ENCODE peak calls at places on chromosomes 16 and 17, in six cellular contexts. L is H9, R is fibroblast of lung, O is A549, A is B cell, Z is nephron progenitor cell. P is an unnamed sample.

GRCh38 chr17:44209786-44210341 is 9.6 kb downstream of the UBTF start:
- DNase-seq in O (no peak), Z (no peak), L (no peak), A (no peak), R (no peak), P (no peak)

GRCh38 chr17:76050226-76051070 is 21.9 kb downstream of the SRP68 start:
- DNase-seq in L (no peak), O (no peak), R (no peak), Z (no peak), A (no peak), P (no peak)

GRCh38 chr17:28170771-28171170 is 128.3 kb downstream of the NLK start:
- DNase-seq in Z (no peak), R (peak), O (no peak), A (no peak), L (no peak), P (no peak)

GRCh38 chr17:75622071-75622470 is 11.2 kb upstream of the SMIM5 start:
- DNase-seq in L (no peak), O (no peak), Z (no peak), R (no peak), A (no peak), P (no peak)

GRCh38 chr17:17204041-17204591 is 2.0 kb downstream of the PLD6 start:
- DNase-seq in R (no peak), Z (no peak), O (no peak), L (no peak), A (no peak), P (no peak)

GRCh38 chr16:57405194-57405593 is 627 bp downstream of the CCL17 start:
- DNase-seq in Z (no peak), O (no peak), A (no peak), R (no peak), L (no peak), P (no peak)

GRCh38 chr17:78745407-78746088 is 36.5 kb downstream of the CYTH1 start:
- DNase-seq in R (peak), A (no peak), Z (peak), O (no peak), L (no peak), P (peak)

GRCh38 chr17:78883533-78884131 is 19.4 kb downstream of the CEP295NL start:
- DNase-seq in Z (peak), R (peak), O (peak), L (peak), A (no peak), P (peak)

GRCh38 chr17:60006160-60006559 is 41.6 kb upstream of the RNFT1 start:
- DNase-seq in O (no peak), Z (no peak), L (peak), A (no peak), R (no peak), P (no peak)

GRCh38 chr16:64308721-64309120 is 813.1 kb downstream of the CDH11 start:
- DNase-seq in L (no peak), O (no peak), A (no peak), Z (no peak), R (no peak), P (no peak)

GRCh38 chr17:44376124-44376523 is 12.5 kb upstream of the FAM171A2 start:
- DNase-seq in O (peak), A (no peak), L (peak), R (no peak), Z (peak), P (peak)

GRCh38 chr17:60819447-60820130 is 141.9 kb downstream of the BCAS3 start:
- DNase-seq in L (no peak), A (no peak), O (no peak), R (no peak), Z (no peak), P (no peak)

GRCh38 chr17:60392845-60393702 is 1.1 kb upstream of the USP32 start:
- DNase-seq in O (peak), R (peak), Z (no peak), L (no peak), A (no peak), P (peak)

GRCh38 chr17:235831-236640 is 54.6 kb upstream of the DOC2B start:
- DNase-seq in A (no peak), O (no peak), Z (no peak), R (no peak), L (no peak), P (no peak)

DNA sequence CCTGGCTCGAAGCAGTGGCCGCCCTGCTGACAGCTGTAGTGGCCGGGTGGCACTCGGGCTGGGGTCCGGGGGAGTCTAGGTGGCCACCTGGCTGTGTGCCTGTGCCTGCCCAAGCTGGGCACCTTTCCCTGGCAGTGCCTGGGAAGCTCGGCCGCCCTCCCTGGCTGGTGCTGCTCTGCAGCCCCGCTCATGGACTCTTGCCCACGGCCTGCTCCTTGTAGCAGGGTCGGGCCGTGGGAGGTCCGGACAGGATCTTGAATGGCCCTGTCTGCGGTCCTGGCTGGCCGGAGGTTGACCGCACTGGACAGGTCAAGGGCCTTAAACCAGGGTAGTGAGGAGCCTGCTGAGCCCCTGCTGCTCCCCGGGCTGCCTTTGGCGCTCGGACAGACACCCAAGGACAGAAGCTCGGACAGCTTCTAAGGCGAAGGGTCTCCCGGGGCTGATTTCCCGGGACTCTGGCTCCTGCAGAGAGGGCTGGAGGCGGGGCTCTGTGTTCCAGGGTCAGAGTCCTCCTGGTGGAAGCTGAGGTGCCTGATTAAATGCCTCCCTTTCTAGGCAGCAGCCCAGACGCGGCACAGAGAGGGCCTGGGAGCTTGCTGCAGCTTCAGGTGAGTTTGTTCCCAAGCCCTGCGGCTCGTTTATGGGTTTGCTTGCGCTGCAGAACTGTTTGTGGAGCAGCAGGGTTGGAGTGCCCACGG is 6.0 kb downstream of the CAPN15 start:
- DNase-seq in A (no peak), R (no peak), O (no peak), L (peak), Z (peak), P (peak)
- TF ChIP-seq CTCF in A (no peak), R (no peak), O (no peak), L (peak), Z (no peak), P (no peak)

DNA sequence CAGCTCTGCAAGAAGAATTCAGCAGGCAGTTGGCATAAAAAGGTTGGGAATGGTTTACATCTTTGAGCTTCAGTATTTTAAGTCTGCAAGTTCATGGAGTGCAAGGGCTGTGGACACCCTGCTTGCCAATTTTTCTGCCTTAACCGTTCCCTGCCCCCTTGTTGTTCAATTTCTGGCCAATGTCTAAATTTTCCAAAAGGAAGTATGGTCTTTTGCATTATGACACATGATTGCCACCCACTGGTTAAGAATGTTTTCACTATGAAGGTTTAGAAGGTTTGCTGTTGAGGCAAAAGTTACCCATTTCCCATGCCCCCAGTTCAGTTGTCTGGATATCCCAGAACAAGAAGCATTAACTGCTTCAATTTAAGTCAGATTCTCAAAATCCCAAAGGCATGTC is 441.9 kb downstream of the CDH13 start:
- DNase-seq in O (no peak), L (no peak), R (peak), Z (no peak), A (no peak), P (no peak)
- TF ChIP-seq CTCF in O (no peak), L (no peak), R (peak), Z (no peak), A (no peak), P (no peak)

DNA sequence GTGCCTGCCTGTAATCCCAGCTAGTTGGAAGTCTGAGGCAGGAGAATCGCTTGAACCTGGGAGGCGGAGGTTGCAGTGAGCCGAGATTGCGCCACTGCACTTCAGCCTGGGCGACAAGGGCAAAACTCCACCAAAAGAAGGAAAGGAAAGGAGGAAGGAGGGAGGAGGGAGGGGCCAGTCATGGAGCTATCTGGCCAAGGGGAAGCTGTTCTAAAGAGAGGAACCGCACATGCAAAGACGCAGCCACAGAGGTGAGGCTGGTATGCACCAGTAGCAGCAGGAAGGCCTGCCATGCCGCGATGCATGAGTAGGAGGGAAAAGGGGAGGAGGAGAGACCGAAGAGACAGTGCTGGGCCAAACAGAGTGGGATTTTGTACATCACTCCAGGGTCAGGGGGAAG is 35.9 kb downstream of the HSBP1 start:
- DNase-seq in Z (no peak), O (no peak), L (peak), A (peak), R (no peak), P (no peak)
- TF ChIP-seq CTCF in Z (no peak), O (no peak), L (no peak), A (no peak), R (no peak), P (no peak)

GRCh38 chr16:54936979-54937672 is 6.5 kb downstream of the IRX5 start:
- DNase-seq in R (peak), A (no peak), O (peak), L (peak), Z (peak), P (no peak)
- TF ChIP-seq CTCF in R (peak), A (no peak), O (peak), L (peak), Z (peak), P (no peak)

GRCh38 chr16:85330694-85331188 is 218.5 kb upstream of the CIBAR2 start:
- DNase-seq in O (peak), A (peak), L (peak), R (peak), Z (peak), P (peak)
- TF ChIP-seq CTCF in O (peak), A (peak), L (peak), R (peak), Z (peak), P (peak)

DNA sequence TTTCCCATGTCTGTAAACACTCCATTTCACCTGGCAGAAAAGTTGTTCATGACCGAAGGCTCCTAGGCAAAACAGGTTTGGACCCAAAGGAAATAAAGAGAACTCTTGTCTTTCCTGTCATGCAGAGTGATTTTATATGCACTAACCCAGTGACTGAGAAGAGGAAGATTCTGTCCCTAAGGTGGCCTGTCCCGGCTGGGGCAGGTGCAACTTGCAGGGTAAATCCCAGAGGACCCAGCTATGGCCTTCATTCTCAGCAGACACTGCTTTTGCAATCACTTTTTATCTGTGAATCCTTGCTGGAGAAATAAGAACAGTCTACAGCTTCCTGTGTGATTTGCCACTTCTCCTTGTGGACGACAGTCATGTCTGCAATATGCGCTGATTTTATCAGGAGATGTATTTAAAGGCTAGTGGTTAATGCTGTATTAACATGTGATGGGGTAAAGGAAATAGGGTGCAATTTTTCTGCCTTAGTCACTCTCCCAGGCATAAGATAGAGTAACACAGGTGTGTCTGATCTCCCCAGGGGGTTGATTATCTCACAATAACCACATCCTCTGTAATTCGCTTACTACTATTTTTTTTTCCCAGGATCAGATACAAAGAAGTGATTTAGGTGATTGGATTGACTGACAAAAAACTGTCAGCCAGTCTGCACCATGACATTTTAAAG is 696.8 kb upstream of the SOX9 start:
- DNase-seq in A (no peak), Z (no peak), O (no peak), R (peak), L (no peak), P (peak)
- TF ChIP-seq CTCF in A (no peak), Z (no peak), O (no peak), R (no peak), L (no peak), P (peak)

GRCh38 chr17:79925242-79925957 is 86.2 kb upstream of the CBX4 start:
- DNase-seq in A (no peak), L (no peak), O (peak), R (peak), Z (no peak), P (peak)
- TF ChIP-seq CTCF in A (no peak), L (peak), O (no peak), R (peak), Z (no peak), P (peak)

GRCh38 chr16:75644240-75645012 is 3.0 kb downstream of the KARS1 start:
- DNase-seq in A (no peak), Z (no peak), R (no peak), O (no peak), L (no peak), P (no peak)
- TF ChIP-seq CTCF in A (no peak), Z (no peak), R (no peak), O (no peak), L (peak), P (no peak)

GRCh38 chr17:19753049-19753444 is 4.9 kb upstream of the ALDH3A1 start:
- DNase-seq in L (peak), Z (no peak), A (no peak), R (peak), O (peak), P (peak)

GRCh38 chr17:19755821-19756510 is 7.9 kb upstream of the ALDH3A1 start:
- DNase-seq in R (no peak), L (no peak), O (no peak), A (peak), Z (no peak), P (no peak)

GRCh38 chr17:19752216-19753048 is 4.3 kb upstream of the ALDH3A1 start:
- DNase-seq in L (no peak), R (no peak), O (no peak), A (no peak), Z (no peak), P (no peak)

GRCh38 chr17:19755392-19755791 is 7.3 kb upstream of the ALDH3A1 start:
- DNase-seq in O (no peak), Z (no peak), R (no peak), L (no peak), A (peak), P (no peak)

GRCh38 chr17:19753661-19754463 is 5.8 kb upstream of the ALDH3A1 start:
- DNase-seq in L (no peak), Z (no peak), A (no peak), R (no peak), O (peak), P (peak)
- TF ChIP-seq CTCF in L (peak), Z (peak), A (no peak), R (peak), O (peak), P (peak)

DNA sequence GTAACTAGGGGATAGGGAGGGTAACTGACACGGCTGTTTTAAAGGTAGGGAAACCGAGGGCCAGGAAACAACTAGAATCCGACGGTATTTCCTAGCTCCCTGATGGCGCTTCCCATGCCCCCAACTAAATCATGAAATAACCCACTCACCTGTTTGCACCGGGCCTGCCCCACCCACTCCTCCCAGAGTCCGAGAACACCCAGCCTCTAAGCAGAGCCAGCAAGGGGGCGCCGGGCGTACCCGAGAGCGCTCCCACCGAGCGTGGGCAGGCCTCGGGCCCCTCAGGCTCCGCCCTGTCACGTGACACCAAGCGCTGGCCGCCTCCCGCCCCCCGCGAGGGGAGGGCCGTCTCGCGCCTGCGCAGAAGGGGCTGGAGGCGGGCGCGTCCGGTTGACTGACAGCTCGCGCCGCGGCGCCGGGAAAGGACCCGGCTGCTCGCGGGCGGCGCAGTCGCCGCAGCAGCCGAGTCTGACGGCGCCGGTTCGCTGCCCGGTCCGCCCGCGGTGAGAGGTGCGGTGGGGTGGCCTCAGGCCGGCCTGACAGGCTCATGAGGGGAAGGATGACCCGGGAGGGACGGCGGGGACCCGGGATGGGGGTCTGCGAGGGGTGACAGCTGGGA is at the start of gene KIAA0513:
- DNase-seq in A (peak), L (peak), O (peak), Z (peak), R (peak), P (peak)
- TF ChIP-seq CTCF in A (no peak), L (peak), O (no peak), Z (no peak), R (peak), P (no peak)

P was measured in Calu3.